ENCODE peak calls at places on chromosome 12, in eight cellular contexts. K, A, Q, G, Y, W, N and V are unnamed samples. For H3K36me3, the result is how much of the 10 kb centered on the place peaks cover.

GRCh38 chr12:6322352-6322751 is 11.9 kb downstream of the PLEKHG6 start:
- DNase-seq in K (no peak), A (no peak), Q (no peak), G (no peak), Y (peak), W (no peak), N (no peak), V (no peak)

GRCh38 chr12:121811434-121812319 is 7.9 kb downstream of the SETD1B start:
- DNase-seq in K (peak), A (peak), Q (no peak), G (peak), Y (peak), W (no peak), N (peak), V (no peak)

GRCh38 chr12:10140001-10140400 is 10.0 kb upstream of the CLEC7A start:
- DNase-seq in K (peak), A (no peak), Q (peak), G (peak), Y (peak), W (peak), N (no peak), V (no peak)

GRCh38 chr12:98470469-98471082 is 44.8 kb upstream of the TMPO start:
- DNase-seq in K (no peak), A (no peak), Q (peak), G (no peak), Y (peak), W (peak), N (no peak), V (no peak)

GRCh38 chr12:16168078-16168477 is 109.4 kb downstream of the SLC15A5 start:
- DNase-seq in K (no peak), A (no peak), Q (peak), G (no peak), Y (no peak), W (no peak), N (no peak), V (no peak)

GRCh38 chr12:12327802-12328201 is 22.2 kb downstream of the MANSC1 start:
- DNase-seq in K (no peak), A (no peak), Q (peak), G (peak), Y (no peak), W (peak), N (no peak), V (no peak)

GRCh38 chr12:129185855-129186254 is 332.6 kb downstream of the GLT1D1 start:
- DNase-seq in K (no peak), A (no peak), Q (no peak), G (no peak), Y (no peak), W (no peak), N (no peak), V (no peak)

GRCh38 chr12:74317078-74317581 is 220.5 kb upstream of the ATXN7L3B start:
- DNase-seq in K (peak), A (no peak), Q (peak), G (peak), Y (peak), W (no peak), N (peak), V (no peak)

GRCh38 chr12:122867701-122868461 is 28.0 kb downstream of the VPS37B start:
- DNase-seq in K (no peak), A (peak), Q (peak), G (no peak), Y (peak), W (no peak), N (peak), V (no peak)

GRCh38 chr12:116508145-116509121 is 50.7 kb upstream of the MAP1LC3B2 start:
- DNase-seq in K (peak), A (peak), Q (no peak), G (peak), Y (peak), W (no peak), N (peak), V (no peak)

GRCh38 chr12:107436836-107437235 is 248.8 kb upstream of the PWP1 start:
- DNase-seq in K (no peak), A (no peak), Q (no peak), G (no peak), Y (no peak), W (no peak), N (no peak), V (no peak)

GRCh38 chr12:44287545-44287944 is 451.7 kb downstream of the TMEM117 start:
- DNase-seq in K (no peak), A (no peak), Q (peak), G (no peak), Y (no peak), W (no peak), N (no peak), V (no peak)

GRCh38 chr12:105469182-105469581 is 138.7 kb downstream of the C12orf75 start:
- DNase-seq in K (no peak), A (no peak), Q (no peak), G (no peak), Y (no peak), W (no peak), N (no peak), V (no peak)

GRCh38 chr12:66399626-66399931 is 97.3 kb downstream of the HELB start:
- DNase-seq in K (no peak), A (no peak), Q (no peak), G (no peak), Y (no peak), W (no peak), N (no peak), V (no peak)

GRCh38 chr12:45890276-45890675 is 100.1 kb downstream of the SCAF11 start:
- DNase-seq in K (no peak), A (no peak), Q (no peak), G (no peak), Y (no peak), W (no peak), N (no peak), V (no peak)

GRCh38 chr12:63844391-63845341 is at the start of gene SRGAP1:
- DNase-seq in K (peak), A (peak), Q (peak), G (peak), Y (peak), W (no peak), N (peak), V (no peak)

GRCh38 chr12:42638697-42639096 is 49.2 kb upstream of the PRICKLE1 start:
- DNase-seq in K (no peak), A (no peak), Q (peak), G (no peak), Y (no peak), W (no peak), N (no peak), V (no peak)

GRCh38 chr12:9649532-9649940 is 20.0 kb upstream of the CLEC2D start:
- DNase-seq in K (no peak), A (no peak), Q (no peak), G (peak), Y (peak), W (peak), N (no peak), V (no peak)

GRCh38 chr12:131218291-131219172 is 264.8 kb downstream of the ADGRD1 start:
- DNase-seq in K (no peak), A (no peak), Q (no peak), G (peak), Y (peak), W (no peak), N (no peak), V (no peak)

GRCh38 chr12:50059440-50060119 is 2.2 kb downstream of the ASIC1 start:
- DNase-seq in K (no peak), A (no peak), Q (no peak), G (no peak), Y (no peak), W (no peak), N (no peak), V (no peak)

GRCh38 chr12:131044760-131045381 is 91.2 kb downstream of the ADGRD1 start:
- DNase-seq in K (no peak), A (no peak), Q (no peak), G (no peak), Y (no peak), W (no peak), N (no peak), V (no peak)

GRCh38 chr12:645563-646071 is 17.6 kb downstream of the NINJ2 start:
- DNase-seq in K (peak), A (no peak), Q (peak), G (peak), Y (peak), W (no peak), N (peak), V (no peak)

GRCh38 chr12:54125950-54126695 is 62.7 kb downstream of the SMUG1 start:
- DNase-seq in K (peak), A (peak), Q (no peak), G (no peak), Y (peak), W (no peak), N (no peak), V (no peak)

GRCh38 chr12:23063206-23063605 is 438.2 kb downstream of the ETNK1 start:
- DNase-seq in K (no peak), A (no peak), Q (no peak), G (no peak), Y (no peak), W (no peak), N (no peak), V (no peak)

GRCh38 chr12:15631007-15631715 is 158.0 kb downstream of the EPS8 start:
- DNase-seq in K (no peak), A (no peak), Q (no peak), G (no peak), Y (no peak), W (no peak), N (no peak), V (no peak)

GRCh38 chr12:24482882-24483604 is 465.9 kb downstream of the BCAT1 start:
- DNase-seq in K (no peak), A (no peak), Q (peak), G (no peak), Y (no peak), W (no peak), N (no peak), V (no peak)

GRCh38 chr12:101616027-101616494 is 21.3 kb downstream of the MYBPC1 start:
- DNase-seq in K (no peak), A (no peak), Q (peak), G (no peak), Y (no peak), W (peak), N (no peak), V (no peak)

GRCh38 chr12:96034631-96035282 is 630 bp downstream of the LTA4H start:
- DNase-seq in K (peak), A (no peak), Q (peak), G (peak), Y (peak), W (no peak), N (no peak), V (no peak)

GRCh38 chr12:32533971-32534590 is 134.7 kb downstream of the FGD4 start:
- DNase-seq in K (peak), A (no peak), Q (peak), G (peak), Y (no peak), W (peak), N (peak), V (peak)

GRCh38 chr12:110287986-110288385 is 6.9 kb downstream of the ATP2A2 start:
- DNase-seq in K (no peak), A (no peak), Q (no peak), G (no peak), Y (no peak), W (no peak), N (no peak), V (no peak)

GRCh38 chr12:127416796-127417195 is 850.2 kb upstream of the TMEM132C start:
- DNase-seq in K (no peak), A (no peak), Q (peak), G (no peak), Y (no peak), W (no peak), N (no peak), V (no peak)

GRCh38 chr12:69150083-69150795 is 89.1 kb upstream of the CPSF6 start:
- DNase-seq in K (no peak), A (no peak), Q (no peak), G (no peak), Y (no peak), W (no peak), N (no peak), V (no peak)

GRCh38 chr12:19287302-19287701 is 152.0 kb upstream of the AEBP2 start:
- DNase-seq in K (no peak), A (no peak), Q (no peak), G (no peak), Y (no peak), W (no peak), N (no peak), V (no peak)

GRCh38 chr12:74514098-74514872 is 23.4 kb upstream of the ATXN7L3B start:
- DNase-seq in K (no peak), A (no peak), Q (no peak), G (no peak), Y (peak), W (no peak), N (no peak), V (no peak)

GRCh38 chr12:3992945-3993344 is 119.7 kb upstream of the PARP11 start:
- DNase-seq in K (no peak), A (no peak), Q (no peak), G (no peak), Y (no peak), W (no peak), N (no peak), V (no peak)

GRCh38 chr12:4909397-4909733 is 340 bp upstream of the KCNA1 start:
- DNase-seq in K (no peak), A (no peak), Q (no peak), G (no peak), Y (peak), W (no peak), N (no peak), V (no peak)

GRCh38 chr12:92524489-92524888 is 178.3 kb upstream of the PLEKHG7 start:
- DNase-seq in K (no peak), A (no peak), Q (no peak), G (no peak), Y (no peak), W (no peak), N (no peak), V (no peak)
- TF ChIP-seq CTCF in K (no peak), A (no peak), Q (no peak), G (no peak), Y (no peak), W (no peak), N (no peak), V (no peak)

GRCh38 chr12:132353811-132354210 is 24.4 kb upstream of the GALNT9 start:
- DNase-seq in K (no peak), A (no peak), Q (no peak), G (no peak), Y (no peak), W (no peak), N (no peak), V (no peak)

GRCh38 chr12:132354982-132355680 is 25.7 kb upstream of the GALNT9 start:
- DNase-seq in K (no peak), A (no peak), Q (no peak), G (no peak), Y (no peak), W (no peak), N (no peak), V (no peak)

GRCh38 chr12:132351751-132352495 is 22.5 kb upstream of the GALNT9 start:
- DNase-seq in K (no peak), A (no peak), Q (no peak), G (no peak), Y (no peak), W (no peak), N (no peak), V (no peak)

GRCh38 chr12:132354211-132354981 is 25.0 kb upstream of the GALNT9 start:
- DNase-seq in K (no peak), A (no peak), Q (no peak), G (no peak), Y (no peak), W (no peak), N (no peak), V (no peak)

GRCh38 chr12:132352896-132353800 is 23.8 kb upstream of the GALNT9 start:
- DNase-seq in K (no peak), A (no peak), Q (no peak), G (no peak), Y (no peak), W (no peak), N (no peak), V (no peak)
- H3K4me3 ChIP-seq in K (no peak), A (no peak), Q (no peak), G (no peak), Y (no peak), W (no peak), N (no peak), V (no peak)

GRCh38 chr12:67928621-67929369 is 60.5 kb upstream of the IFNG-AS1 start:
- DNase-seq in K (no peak), A (no peak), Q (peak), G (no peak), Y (no peak), W (no peak), N (no peak), V (no peak)

GRCh38 chr12:67929373-67929772 is 59.9 kb upstream of the IFNG-AS1 start:
- DNase-seq in K (no peak), A (no peak), Q (peak), G (no peak), Y (no peak), W (peak), N (no peak), V (no peak)

GRCh38 chr12:67927231-67927630 is 62.0 kb upstream of the IFNG-AS1 start:
- DNase-seq in K (no peak), A (no peak), Q (no peak), G (no peak), Y (no peak), W (no peak), N (no peak), V (no peak)

GRCh38 chr12:67926063-67926462 is 63.2 kb upstream of the IFNG-AS1 start:
- DNase-seq in K (no peak), A (no peak), Q (no peak), G (peak), Y (no peak), W (no peak), N (no peak), V (no peak)

GRCh38 chr12:67927815-67928214 is 61.4 kb upstream of the IFNG-AS1 start:
- DNase-seq in K (no peak), A (no peak), Q (no peak), G (no peak), Y (no peak), W (no peak), N (no peak), V (no peak)
- H3K36me3 ChIP-seq in K (under half), A (under half), Q (under half), G (under half), Y (under half), W (under half), N (under half), V (under half)

DNA sequence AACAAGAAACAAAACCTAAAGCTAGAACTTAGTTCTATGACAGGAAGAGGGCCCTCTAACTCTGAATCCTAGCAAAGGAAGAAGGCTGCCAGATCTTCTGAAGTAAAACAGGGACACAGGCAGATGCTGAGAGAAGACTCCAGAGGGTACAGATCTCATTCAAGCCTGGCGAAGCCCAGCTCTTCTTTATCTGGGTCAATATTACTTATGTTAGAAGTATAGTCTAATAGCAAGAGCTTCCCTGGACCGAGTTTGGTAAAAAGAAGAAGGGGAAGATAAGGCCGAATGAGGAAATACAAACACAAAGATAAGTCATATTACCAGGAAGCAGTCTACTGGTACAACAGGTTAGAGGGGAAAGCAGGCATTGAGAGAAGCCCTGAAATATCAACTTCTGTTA is 79.9 kb upstream of the CCDC91 start:
- DNase-seq in K (no peak), A (no peak), Q (peak), G (no peak), Y (no peak), W (no peak), N (no peak), V (no peak)
- TF ChIP-seq CTCF in K (no peak), A (no peak), Q (no peak), G (no peak), Y (peak), W (no peak), N (no peak), V (no peak)

GRCh38 chr12:31315089-31315725 is 10.7 kb downstream of the SINHCAF start:
- DNase-seq in K (no peak), A (no peak), Q (no peak), G (no peak), Y (no peak), W (no peak), N (no peak), V (no peak)
- H3K4me3 ChIP-seq in K (no peak), A (no peak), Q (no peak), G (no peak), Y (no peak), W (no peak), N (no peak), V (no peak)